ENCODE peak calls at places on chromosome 7, in six cellular contexts. One of them, this sample, is unnamed.

GRCh38 chr7:123492485-123492884 is 41.9 kb downstream of the IQUB start:
- DNase-seq in NCI-H2081: no peak
- DNase-seq in GM23338: peak; percentile 38
- DNase-seq in left lung: no peak
- DNase-seq in A549: peak; percentile 7
- DNase-seq in posterior vena cava: no peak
- DNase-seq in this sample: no peak

GRCh38 chr7:75866497-75867389 is 12.1 kb upstream of the RHBDD2 start:
- DNase-seq in NCI-H2081: peak; percentile 71
- DNase-seq in GM23338: peak; percentile 90
- DNase-seq in left lung: peak; percentile 58
- DNase-seq in A549: peak; percentile 77
- DNase-seq in posterior vena cava: peak; percentile 86
- DNase-seq in this sample: peak; percentile 80

GRCh38 chr7:90726623-90727022 is 130.5 kb downstream of the CDK14 start:
- DNase-seq in NCI-H2081: peak; percentile 29
- DNase-seq in GM23338: no peak
- DNase-seq in left lung: no peak
- DNase-seq in A549: no peak
- DNase-seq in posterior vena cava: no peak
- DNase-seq in this sample: peak; percentile 37

GRCh38 chr7:151461096-151461941 is 21.4 kb upstream of the CRYGN start:
- DNase-seq in NCI-H2081: no peak
- DNase-seq in GM23338: no peak
- DNase-seq in left lung: no peak
- DNase-seq in A549: no peak
- DNase-seq in posterior vena cava: no peak
- DNase-seq in this sample: no peak

GRCh38 chr7:18040196-18040595 is 12.6 kb upstream of the PRPS1L1 start:
- DNase-seq in NCI-H2081: no peak
- DNase-seq in GM23338: no peak
- DNase-seq in left lung: no peak
- DNase-seq in A549: no peak
- DNase-seq in posterior vena cava: no peak
- DNase-seq in this sample: no peak

GRCh38 chr7:100088095-100088620 is 611 bp upstream of the COPS6 start:
- DNase-seq in NCI-H2081: no peak
- DNase-seq in GM23338: no peak
- DNase-seq in left lung: no peak
- DNase-seq in A549: no peak
- DNase-seq in posterior vena cava: no peak
- DNase-seq in this sample: no peak

GRCh38 chr7:26267631-26268166 is 24.0 kb upstream of the SNX10 start:
- DNase-seq in NCI-H2081: no peak
- DNase-seq in GM23338: no peak
- DNase-seq in left lung: no peak
- DNase-seq in A549: no peak
- DNase-seq in posterior vena cava: no peak
- DNase-seq in this sample: no peak

GRCh38 chr7:155318245-155318644 is 20.6 kb downstream of the INSIG1 start:
- DNase-seq in NCI-H2081: no peak
- DNase-seq in GM23338: no peak
- DNase-seq in left lung: no peak
- DNase-seq in A549: no peak
- DNase-seq in posterior vena cava: no peak
- DNase-seq in this sample: no peak

GRCh38 chr7:18393465-18394118 is 102.0 kb upstream of the HDAC9 start:
- DNase-seq in NCI-H2081: peak; percentile 94
- DNase-seq in GM23338: no peak
- DNase-seq in left lung: no peak
- DNase-seq in A549: no peak
- DNase-seq in posterior vena cava: no peak
- DNase-seq in this sample: no peak

GRCh38 chr7:100034871-100035510 is 14.6 kb upstream of the ZSCAN21 start:
- DNase-seq in NCI-H2081: no peak
- DNase-seq in GM23338: no peak
- DNase-seq in left lung: no peak
- DNase-seq in A549: peak; percentile 42
- DNase-seq in posterior vena cava: no peak
- DNase-seq in this sample: no peak

GRCh38 chr7:94980418-94981142 is 73.2 kb downstream of the PPP1R9A start:
- DNase-seq in NCI-H2081: no peak
- DNase-seq in GM23338: no peak
- DNase-seq in left lung: no peak
- DNase-seq in A549: peak; percentile 48
- DNase-seq in posterior vena cava: no peak
- DNase-seq in this sample: no peak

This sample was measured in G401.